ENCODE peak calls at places on chromosomes 11 and 22, in ten cellular contexts. One of them, this sample, is unnamed.

GRCh38 chr22:39409630-39410029 is 10.1 kb downstream of the TAB1 start:
- DNase-seq in neural progenitor cell: no peak
- DNase-seq in GM23338: no peak
- DNase-seq in osteoblast: no peak
- DNase-seq in IMR-90: no peak
- DNase-seq in GM12878: no peak
- DNase-seq in PC-3: no peak
- DNase-seq in PC-9: no peak
- DNase-seq in neuronal stem cell: no peak
- DNase-seq in A549: no peak
- DNase-seq in this sample: no peak

GRCh38 chr22:46734830-46735453 is 3.1 kb downstream of the CERK start:
- DNase-seq in GM12878: peak
- DNase-seq in neural progenitor cell: no peak
- DNase-seq in IMR-90: no peak
- DNase-seq in PC-9: no peak
- DNase-seq in osteoblast: peak
- DNase-seq in A549: no peak
- DNase-seq in PC-3: no peak
- DNase-seq in neuronal stem cell: no peak
- DNase-seq in GM23338: no peak
- DNase-seq in this sample: no peak

GRCh38 chr11:16863382-16863781 is 124.9 kb downstream of the C11orf58 start:
- DNase-seq in IMR-90: no peak
- DNase-seq in GM12878: no peak
- DNase-seq in neural progenitor cell: no peak
- DNase-seq in PC-3: no peak
- DNase-seq in GM23338: no peak
- DNase-seq in A549: no peak
- DNase-seq in neuronal stem cell: no peak
- DNase-seq in PC-9: no peak
- DNase-seq in osteoblast: no peak
- DNase-seq in this sample: no peak

GRCh38 chr11:32244453-32244852 is 153.6 kb downstream of the RCN1 start:
- DNase-seq in GM12878: no peak
- DNase-seq in neural progenitor cell: no peak
- DNase-seq in neuronal stem cell: no peak
- DNase-seq in GM23338: no peak
- DNase-seq in PC-9: no peak
- DNase-seq in PC-3: no peak
- DNase-seq in A549: no peak
- DNase-seq in IMR-90: no peak
- DNase-seq in osteoblast: peak
- DNase-seq in this sample: no peak

GRCh38 chr11:95456704-95457491 is 225.9 kb upstream of the SESN3 start:
- DNase-seq in osteoblast: no peak
- DNase-seq in neural progenitor cell: no peak
- DNase-seq in GM12878: no peak
- DNase-seq in neuronal stem cell: no peak
- DNase-seq in IMR-90: peak
- DNase-seq in PC-3: no peak
- DNase-seq in GM23338: no peak
- DNase-seq in PC-9: no peak
- DNase-seq in A549: no peak
- DNase-seq in this sample: no peak

GRCh38 chr11:59679347-59679746 is 10.5 kb upstream of the PATL1 start:
- DNase-seq in GM12878: no peak
- DNase-seq in GM23338: no peak
- DNase-seq in PC-9: no peak
- DNase-seq in A549: no peak
- DNase-seq in osteoblast: no peak
- DNase-seq in PC-3: no peak
- DNase-seq in neural progenitor cell: no peak
- DNase-seq in IMR-90: no peak
- DNase-seq in neuronal stem cell: no peak
- DNase-seq in this sample: no peak

GRCh38 chr22:48734961-48735360 is 1092.7 kb downstream of the BRD1 start:
- DNase-seq in GM12878: no peak
- DNase-seq in A549: no peak
- DNase-seq in PC-9: peak
- DNase-seq in IMR-90: no peak
- DNase-seq in PC-3: no peak
- DNase-seq in osteoblast: peak
- DNase-seq in GM23338: no peak
- DNase-seq in neural progenitor cell: no peak
- DNase-seq in neuronal stem cell: no peak
- DNase-seq in this sample: no peak

GRCh38 chr22:46934746-46935491 is 172.5 kb downstream of the TBC1D22A start:
- DNase-seq in GM23338: no peak
- DNase-seq in neuronal stem cell: no peak
- DNase-seq in neural progenitor cell: no peak
- DNase-seq in PC-3: peak
- DNase-seq in PC-9: peak
- DNase-seq in osteoblast: peak
- DNase-seq in GM12878: peak
- DNase-seq in A549: peak
- DNase-seq in IMR-90: peak
- DNase-seq in this sample: peak

GRCh38 chr11:69431893-69432738 is 49.3 kb upstream of the LINC01488 start:
- DNase-seq in PC-3: no peak
- DNase-seq in osteoblast: peak
- DNase-seq in GM12878: no peak
- DNase-seq in neuronal stem cell: no peak
- DNase-seq in A549: no peak
- DNase-seq in GM23338: no peak
- DNase-seq in neural progenitor cell: no peak
- DNase-seq in IMR-90: no peak
- DNase-seq in PC-9: no peak
- DNase-seq in this sample: no peak

GRCh38 chr22:40156001-40156516 is 21.7 kb upstream of the TNRC6B start:
- DNase-seq in neural progenitor cell: no peak
- DNase-seq in IMR-90: peak
- DNase-seq in PC-9: peak
- DNase-seq in GM12878: no peak
- DNase-seq in neuronal stem cell: no peak
- DNase-seq in GM23338: peak
- DNase-seq in osteoblast: peak
- DNase-seq in A549: peak
- DNase-seq in PC-3: peak
- DNase-seq in this sample: peak

GRCh38 chr11:66388746-66389386 is 17.3 kb upstream of the SLC29A2 start:
- DNase-seq in A549: peak
- DNase-seq in osteoblast: no peak
- DNase-seq in PC-3: peak
- DNase-seq in PC-9: peak
- DNase-seq in IMR-90: peak
- DNase-seq in neuronal stem cell: peak
- DNase-seq in neural progenitor cell: peak
- DNase-seq in GM12878: no peak
- DNase-seq in GM23338: peak
- DNase-seq in this sample: peak

GRCh38 chr11:131694526-131695424 is 324.4 kb downstream of the NTM start:
- DNase-seq in neural progenitor cell: peak
- DNase-seq in GM12878: no peak
- DNase-seq in osteoblast: peak
- DNase-seq in A549: peak
- DNase-seq in GM23338: peak
- DNase-seq in neuronal stem cell: peak
- DNase-seq in PC-3: peak
- DNase-seq in IMR-90: peak
- DNase-seq in PC-9: no peak
- DNase-seq in this sample: peak
- H3K4me2 ChIP-seq in neural progenitor cell: peak
- H3K4me2 ChIP-seq in GM12878: no peak
- H3K4me2 ChIP-seq in osteoblast: peak
- H3K4me2 ChIP-seq in A549: peak
- H3K4me2 ChIP-seq in GM23338: peak
- H3K4me2 ChIP-seq in neuronal stem cell: no peak
- H3K4me2 ChIP-seq in PC-3: no peak
- H3K4me2 ChIP-seq in IMR-90: peak
- H3K4me2 ChIP-seq in PC-9: no peak
- H3K4me2 ChIP-seq in this sample: peak

GRCh38 chr11:64220271-64220670 is 5.7 kb downstream of the TRPT1 start:
- DNase-seq in osteoblast: peak
- DNase-seq in IMR-90: no peak
- DNase-seq in neural progenitor cell: peak
- DNase-seq in GM12878: no peak
- DNase-seq in GM23338: no peak
- DNase-seq in A549: no peak
- DNase-seq in neuronal stem cell: no peak
- DNase-seq in PC-3: no peak
- DNase-seq in PC-9: no peak
- DNase-seq in this sample: no peak
- H3K4me3 ChIP-seq in osteoblast: no peak
- H3K4me3 ChIP-seq in IMR-90: no peak
- H3K4me3 ChIP-seq in neural progenitor cell: no peak
- H3K4me3 ChIP-seq in GM12878: no peak
- H3K4me3 ChIP-seq in GM23338: no peak
- H3K4me3 ChIP-seq in A549: no peak
- H3K4me3 ChIP-seq in neuronal stem cell: no peak
- H3K4me3 ChIP-seq in PC-3: no peak
- H3K4me3 ChIP-seq in PC-9: no peak
- H3K4me3 ChIP-seq in this sample: no peak

GRCh38 chr11:35031869-35032268 is 107.1 kb upstream of the CD44 start:
- DNase-seq in neuronal stem cell: no peak
- DNase-seq in osteoblast: no peak
- DNase-seq in PC-3: peak
- DNase-seq in GM12878: no peak
- DNase-seq in A549: no peak
- DNase-seq in IMR-90: peak
- DNase-seq in neural progenitor cell: no peak
- DNase-seq in PC-9: peak
- DNase-seq in GM23338: no peak
- DNase-seq in this sample: peak

GRCh38 chr11:35033011-35033410 is 106.0 kb upstream of the CD44 start:
- DNase-seq in osteoblast: no peak
- DNase-seq in neural progenitor cell: no peak
- DNase-seq in GM12878: no peak
- DNase-seq in neuronal stem cell: no peak
- DNase-seq in A549: no peak
- DNase-seq in IMR-90: no peak
- DNase-seq in GM23338: no peak
- DNase-seq in PC-3: no peak
- DNase-seq in PC-9: no peak
- DNase-seq in this sample: no peak

GRCh38 chr11:35035894-35036408 is 103.0 kb upstream of the CD44 start:
- DNase-seq in osteoblast: no peak
- DNase-seq in PC-9: peak
- DNase-seq in neuronal stem cell: no peak
- DNase-seq in PC-3: peak
- DNase-seq in GM23338: no peak
- DNase-seq in A549: no peak
- DNase-seq in neural progenitor cell: no peak
- DNase-seq in IMR-90: peak
- DNase-seq in GM12878: peak
- DNase-seq in this sample: peak

GRCh38 chr11:35036642-35037041 is 102.3 kb upstream of the CD44 start:
- DNase-seq in neural progenitor cell: no peak
- DNase-seq in PC-9: no peak
- DNase-seq in PC-3: no peak
- DNase-seq in GM12878: no peak
- DNase-seq in GM23338: no peak
- DNase-seq in A549: no peak
- DNase-seq in neuronal stem cell: no peak
- DNase-seq in IMR-90: no peak
- DNase-seq in osteoblast: no peak
- DNase-seq in this sample: no peak

DNA sequence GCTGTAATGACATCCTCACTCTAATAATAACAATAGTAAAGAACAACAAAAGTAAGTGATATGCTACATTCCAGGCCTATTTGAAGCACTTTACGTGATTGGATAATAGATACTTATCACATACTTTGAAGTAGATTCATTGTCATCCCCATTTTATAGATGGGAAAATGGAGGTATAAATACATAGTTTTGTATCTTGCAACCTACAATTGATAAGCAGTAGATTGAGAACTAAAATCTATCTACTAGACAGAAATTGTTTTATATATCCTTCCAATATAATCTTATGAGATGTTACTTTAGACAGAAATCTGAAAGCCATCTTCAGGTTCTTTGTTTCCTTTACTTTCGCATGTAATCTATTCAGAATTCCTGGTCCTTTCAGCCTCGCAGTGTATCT is 104.6 kb upstream of the CD44 start:
- DNase-seq in neural progenitor cell: no peak
- DNase-seq in neuronal stem cell: no peak
- DNase-seq in osteoblast: no peak
- DNase-seq in GM23338: no peak
- DNase-seq in PC-9: no peak
- DNase-seq in PC-3: no peak
- DNase-seq in IMR-90: no peak
- DNase-seq in A549: no peak
- DNase-seq in GM12878: no peak
- DNase-seq in this sample: no peak
- H3K4me2 ChIP-seq in neural progenitor cell: no peak
- H3K4me2 ChIP-seq in neuronal stem cell: no peak
- H3K4me2 ChIP-seq in osteoblast: no peak
- H3K4me2 ChIP-seq in GM23338: no peak
- H3K4me2 ChIP-seq in PC-9: no peak
- H3K4me2 ChIP-seq in PC-3: no peak
- H3K4me2 ChIP-seq in IMR-90: no peak
- H3K4me2 ChIP-seq in A549: no peak
- H3K4me2 ChIP-seq in GM12878: no peak
- H3K4me2 ChIP-seq in this sample: no peak

GRCh38 chr11:14101388-14101787 is 138.9 kb downstream of the SPON1 start:
- DNase-seq in GM23338: no peak
- DNase-seq in neural progenitor cell: no peak
- DNase-seq in IMR-90: no peak
- DNase-seq in neuronal stem cell: no peak
- DNase-seq in osteoblast: no peak
- DNase-seq in PC-9: no peak
- DNase-seq in A549: no peak
- DNase-seq in GM12878: no peak
- DNase-seq in PC-3: no peak
- DNase-seq in this sample: peak

GRCh38 chr11:14107071-14107470 is 144.5 kb downstream of the SPON1 start:
- DNase-seq in neuronal stem cell: no peak
- DNase-seq in neural progenitor cell: peak
- DNase-seq in PC-9: no peak
- DNase-seq in A549: no peak
- DNase-seq in IMR-90: no peak
- DNase-seq in GM12878: no peak
- DNase-seq in osteoblast: no peak
- DNase-seq in PC-3: no peak
- DNase-seq in GM23338: no peak
- DNase-seq in this sample: no peak

GRCh38 chr11:14110629-14111028 is 148.1 kb downstream of the SPON1 start:
- DNase-seq in PC-9: no peak
- DNase-seq in IMR-90: no peak
- DNase-seq in PC-3: no peak
- DNase-seq in neuronal stem cell: no peak
- DNase-seq in A549: no peak
- DNase-seq in osteoblast: no peak
- DNase-seq in GM12878: no peak
- DNase-seq in GM23338: no peak
- DNase-seq in neural progenitor cell: no peak
- DNase-seq in this sample: no peak

GRCh38 chr11:14109742-14110141 is 147.2 kb downstream of the SPON1 start:
- DNase-seq in A549: no peak
- DNase-seq in neural progenitor cell: no peak
- DNase-seq in PC-9: no peak
- DNase-seq in neuronal stem cell: no peak
- DNase-seq in PC-3: no peak
- DNase-seq in GM23338: no peak
- DNase-seq in IMR-90: no peak
- DNase-seq in osteoblast: no peak
- DNase-seq in GM12878: no peak
- DNase-seq in this sample: no peak

GRCh38 chr11:14105446-14105845 is 142.9 kb downstream of the SPON1 start:
- DNase-seq in A549: no peak
- DNase-seq in PC-9: no peak
- DNase-seq in neural progenitor cell: no peak
- DNase-seq in neuronal stem cell: no peak
- DNase-seq in PC-3: no peak
- DNase-seq in GM23338: no peak
- DNase-seq in GM12878: no peak
- DNase-seq in osteoblast: no peak
- DNase-seq in IMR-90: no peak
- DNase-seq in this sample: no peak
- H3K4me3 ChIP-seq in A549: no peak
- H3K4me3 ChIP-seq in PC-9: no peak
- H3K4me3 ChIP-seq in neural progenitor cell: no peak
- H3K4me3 ChIP-seq in neuronal stem cell: no peak
- H3K4me3 ChIP-seq in PC-3: no peak
- H3K4me3 ChIP-seq in GM23338: no peak
- H3K4me3 ChIP-seq in GM12878: no peak
- H3K4me3 ChIP-seq in osteoblast: no peak
- H3K4me3 ChIP-seq in IMR-90: no peak
- H3K4me3 ChIP-seq in this sample: no peak